ENCODE peak calls at places on chromosome 12, in six cellular contexts. L, X, K, B, I and U are unnamed samples.

GRCh38 chr12:117143008-117143532 is 43.9 kb upstream of the TESC start:
- DNase-seq in L (no peak), X (peak; percentile 24), K (no peak), B (no peak), I (no peak), U (no peak)

GRCh38 chr12:132582058-132582420 is 28.3 kb downstream of the LRCOL1 start:
- DNase-seq in L (peak; percentile 63), X (no peak), K (peak; percentile 52), B (no peak), I (no peak), U (peak; percentile 87)

GRCh38 chr12:59736786-59737185 is 141.0 kb downstream of the SLC16A7 start:
- DNase-seq in L (no peak), X (no peak), K (no peak), B (no peak), I (no peak), U (no peak)

GRCh38 chr12:101859664-101860607 is 17.4 kb upstream of the DRAM1 start:
- DNase-seq in L (no peak), X (no peak), K (no peak), B (no peak), I (no peak), U (no peak)

GRCh38 chr12:50217202-50217601 is 50.0 kb upstream of the CERS5 start:
- DNase-seq in L (no peak), X (no peak), K (no peak), B (no peak), I (no peak), U (no peak)

GRCh38 chr12:79374543-79374942 is 316.2 kb downstream of the PAWR start:
- DNase-seq in L (no peak), X (no peak), K (no peak), B (no peak), I (no peak), U (no peak)

GRCh38 chr12:75116611-75117010 is 93.0 kb downstream of the KCNC2 start:
- DNase-seq in L (no peak), X (no peak), K (no peak), B (no peak), I (no peak), U (no peak)

GRCh38 chr12:64903738-64904137 is 79.3 kb downstream of the TBC1D30 start:
- DNase-seq in L (no peak), X (no peak), K (no peak), B (no peak), I (no peak), U (no peak)

GRCh38 chr12:14972816-14973215 is at the start of gene PDE6H:
- DNase-seq in L (no peak), X (no peak), K (peak; percentile 17), B (no peak), I (no peak), U (no peak)

GRCh38 chr12:56599797-56600196 is 30.3 kb downstream of the BAZ2A start:
- DNase-seq in L (no peak), X (no peak), K (no peak), B (no peak), I (no peak), U (no peak)

GRCh38 chr12:38895446-38895845 is 9.9 kb downstream of the CPNE8 start:
- DNase-seq in L (no peak), X (no peak), K (no peak), B (no peak), I (no peak), U (no peak)

GRCh38 chr12:87382959-87383591 is 646.1 kb downstream of the C12orf50 start:
- DNase-seq in L (no peak), X (no peak), K (no peak), B (no peak), I (no peak), U (no peak)

GRCh38 chr12:104591272-104591940 is 134.7 kb downstream of the CHST11 start:
- DNase-seq in L (no peak), X (no peak), K (no peak), B (no peak), I (no peak), U (no peak)

GRCh38 chr12:54413284-54414190 is 5.5 kb downstream of the ITGA5 start:
- DNase-seq in L (no peak), X (no peak), K (no peak), B (peak; percentile 60), I (peak; percentile 69), U (peak; percentile 86)

GRCh38 chr12:24562761-24563392 is 386.0 kb downstream of the BCAT1 start:
- DNase-seq in L (peak; percentile 44), X (peak; percentile 62), K (peak; percentile 72), B (no peak), I (peak; percentile 29), U (peak; percentile 78)

GRCh38 chr12:95212576-95212975 is 4.7 kb downstream of the FGD6 start:
- DNase-seq in L (no peak), X (no peak), K (no peak), B (no peak), I (no peak), U (no peak)
- H3K9me3 ChIP-seq in L (no peaks in the 10 kb centered on the region), X (no peaks in the 10 kb centered on the region), K (no peaks in the 10 kb centered on the region), B (no peaks in the 10 kb centered on the region), I (no peaks in the 10 kb centered on the region), U (no peaks in the 10 kb centered on the region)

GRCh38 chr12:122869207-122869973 is 26.5 kb downstream of the VPS37B start:
- DNase-seq in L (no peak), X (no peak), K (no peak), B (peak; percentile 27), I (peak; percentile 9), U (no peak)
- H3K4me1 ChIP-seq in L (peaks cover 87% of the 10 kb centered on the region), X (peaks cover 62% of the 10 kb centered on the region), K (peaks cover 30% of the 10 kb centered on the region), B (peaks cover 69% of the 10 kb centered on the region), I (peaks cover 97% of the 10 kb centered on the region), U (peaks cover 21% of the 10 kb centered on the region)

GRCh38 chr12:34334953-34335743 is 312.9 kb downstream of the ALG10 start:
- DNase-seq in L (no peak), X (no peak), K (no peak), B (no peak), I (no peak), U (no peak)
- H3K9me3 ChIP-seq in L (no peaks in the 10 kb centered on the region), X (no peaks in the 10 kb centered on the region), K (no peaks in the 10 kb centered on the region), B (peaks cover 98% of the 10 kb centered on the region), I (no peaks in the 10 kb centered on the region), U (no peaks in the 10 kb centered on the region)

DNA sequence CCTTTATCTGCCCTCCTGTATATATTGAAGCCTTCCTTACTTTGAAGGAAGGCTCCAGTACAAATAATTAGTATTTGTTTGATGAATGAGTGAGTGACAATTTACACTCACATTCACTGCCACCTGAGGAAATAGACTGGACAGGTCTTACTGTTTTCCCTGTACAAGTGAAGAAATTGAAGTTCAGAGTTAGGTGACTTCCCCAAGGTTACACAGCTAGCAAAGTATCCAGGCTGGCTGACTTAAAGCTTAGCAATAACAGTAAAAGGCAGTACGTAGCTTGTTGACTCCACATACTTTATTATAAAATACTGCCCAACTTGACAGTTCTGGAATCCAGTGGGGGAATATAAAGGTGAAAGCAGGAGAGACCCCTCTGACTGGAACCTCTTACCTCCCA is 2.6 kb upstream of the KRT18 start:
- DNase-seq in L (no peak), X (no peak), K (no peak), B (no peak), I (no peak), U (no peak)
- H3K4me1 ChIP-seq in L (peaks cover 18% of the 10 kb centered on the region), X (no peaks in the 10 kb centered on the region), K (peaks cover 53% of the 10 kb centered on the region), B (peaks cover 21% of the 10 kb centered on the region), I (peaks cover 8% of the 10 kb centered on the region), U (no peaks in the 10 kb centered on the region)

GRCh38 chr12:34215213-34215892 is 193.1 kb downstream of the ALG10 start:
- DNase-seq in L (no peak), X (no peak), K (no peak), B (no peak), I (no peak), U (no peak)

GRCh38 chr12:34215893-34216285 is 193.6 kb downstream of the ALG10 start:
- DNase-seq in L (no peak), X (no peak), K (no peak), B (no peak), I (no peak), U (no peak)

GRCh38 chr12:34219046-34219770 is 196.9 kb downstream of the ALG10 start:
- DNase-seq in L (no peak), X (no peak), K (no peak), B (no peak), I (no peak), U (no peak)

GRCh38 chr12:34218193-34219045 is 196.1 kb downstream of the ALG10 start:
- DNase-seq in L (peak; percentile 91), X (no peak), K (peak; percentile 65), B (peak; percentile 33), I (peak; percentile 48), U (peak; percentile 57)

DNA sequence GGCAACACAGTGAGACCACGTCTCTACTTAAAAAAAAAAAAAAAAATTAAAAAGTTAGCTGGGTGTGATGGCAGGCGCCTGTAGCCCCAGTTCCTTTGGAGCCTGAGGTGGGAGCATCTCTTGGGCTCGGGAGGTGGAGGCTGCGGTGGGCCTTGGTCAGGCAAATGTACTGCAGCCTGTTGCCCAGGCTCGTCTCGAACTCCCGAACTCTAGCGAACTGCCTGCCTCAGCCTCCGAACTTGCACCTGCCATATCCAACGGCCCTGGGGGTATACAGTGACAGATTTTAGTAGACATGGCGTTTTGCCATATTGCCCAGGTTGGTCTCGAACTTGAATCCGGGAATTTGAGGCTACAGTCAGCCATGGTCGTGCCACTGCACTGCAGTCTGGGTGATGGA is 195.4 kb downstream of the ALG10 start:
- DNase-seq in L (no peak), X (no peak), K (no peak), B (no peak), I (no peak), U (no peak)
- H3K9me3 ChIP-seq in L (no peaks in the 10 kb centered on the region), X (no peaks in the 10 kb centered on the region), K (no peaks in the 10 kb centered on the region), B (no peaks in the 10 kb centered on the region), I (no peaks in the 10 kb centered on the region), U (no peaks in the 10 kb centered on the region)

GRCh38 chr12:113239811-113240331 is 18.6 kb downstream of the TPCN1 start:
- DNase-seq in L (no peak), X (no peak), K (no peak), B (peak; percentile 78), I (no peak), U (peak; percentile 93)
- H3K4me1 ChIP-seq in L (peaks cover 30% of the 10 kb centered on the region), X (peaks cover 97% of the 10 kb centered on the region), K (no peaks in the 10 kb centered on the region), B (peaks cover 80% of the 10 kb centered on the region), I (peaks cover 99% of the 10 kb centered on the region), U (peaks cover 42% of the 10 kb centered on the region)

DNA sequence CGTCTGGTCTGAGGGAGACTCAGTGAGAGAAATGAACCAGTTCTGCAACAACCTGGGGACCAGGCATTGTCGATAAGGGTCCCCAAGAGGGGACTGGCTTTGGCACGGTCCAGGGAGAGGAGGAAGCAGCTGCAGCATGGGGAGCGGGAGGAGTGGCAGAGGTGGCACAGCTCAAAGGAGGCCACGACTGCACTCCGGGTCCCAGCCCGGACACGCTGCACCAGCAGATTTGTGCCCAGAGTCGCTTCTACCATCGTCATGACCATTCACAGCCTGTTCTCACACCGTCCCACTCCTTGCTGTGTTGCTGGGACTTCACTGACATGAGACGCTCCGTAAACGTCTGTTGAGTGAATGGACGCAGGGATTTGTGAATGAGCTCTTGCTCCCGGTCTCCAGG is 136.9 kb downstream of the PIWIL1 start:
- DNase-seq in L (no peak), X (no peak), K (no peak), B (no peak), I (no peak), U (no peak)
- H3K9me3 ChIP-seq in L (no peaks in the 10 kb centered on the region), X (no peaks in the 10 kb centered on the region), K (no peaks in the 10 kb centered on the region), B (no peaks in the 10 kb centered on the region), I (no peaks in the 10 kb centered on the region), U (no peaks in the 10 kb centered on the region)